ENCODE peak calls at places on chromosomes 16 and 17, in five cellular contexts. E is hepatocyte, Q is ovary, Y is endothelial cell of umbilical vein, F is body of pancreas. D is an unnamed sample.
A peak's percentile ranks its signal among the peaks of the same experiment; 100 is the strongest.

GRCh38 chr17:80807882-80808281 is 183.8 kb upstream of the CHMP6 start:
- DNase-seq in E (no peak), Y (no peak), Q (no peak), F (no peak), D (no peak)

GRCh38 chr17:50806141-50806643 is 29.2 kb upstream of the WFIKKN2 start:
- DNase-seq in E (no peak), F (peak; percentile 61), Y (no peak), Q (peak; percentile 69), D (no peak)

GRCh38 chr17:43020789-43021738 is 1.1 kb downstream of the VAT1 start:
- DNase-seq in F (peak; percentile 64), Y (peak; percentile 72), Q (peak; percentile 83), E (peak; percentile 85), D (peak; percentile 60)

GRCh38 chr16:27108826-27109665 is 42.3 kb downstream of the C16orf82 start:
- DNase-seq in E (no peak), Y (peak; percentile 6), Q (no peak), F (no peak), D (no peak)

GRCh38 chr17:43372273-43372911 is 26.4 kb upstream of the ARL4D start:
- DNase-seq in Q (peak; percentile 76), F (peak; percentile 47), E (peak; percentile 72), Y (no peak), D (peak; percentile 52)

GRCh38 chr17:57939797-57940196 is 15.4 kb downstream of the CUEDC1 start:
- DNase-seq in Q (no peak), E (no peak), F (no peak), Y (no peak), D (no peak)

GRCh38 chr16:30658731-30659506 is 688 bp downstream of the FBRS start:
- DNase-seq in Q (peak; percentile 88), Y (no peak), F (peak; percentile 97), E (peak; percentile 99), D (peak; percentile 80)

GRCh38 chr17:47220531-47220999 is 11.4 kb downstream of the MYL4 start:
- DNase-seq in Q (no peak), F (no peak), E (no peak), Y (no peak), D (no peak)

GRCh38 chr17:82917656-82918345 is 78.0 kb upstream of the ZNF750 start:
- DNase-seq in Y (peak; percentile 21), E (no peak), F (peak; percentile 33), Q (no peak), D (peak; percentile 51)

GRCh38 chr16:14958970-14959369 is 15.9 kb upstream of the PDXDC1 start:
- DNase-seq in F (no peak), Q (no peak), E (no peak), Y (no peak), D (peak; percentile 54)

GRCh38 chr16:74439685-74440084 is 18.4 kb upstream of the CLEC18B start:
- DNase-seq in Q (no peak), Y (no peak), E (no peak), F (no peak), D (no peak)

GRCh38 chr17:1880851-1881630 is 51.2 kb downstream of the RPA1 start:
- DNase-seq in Q (no peak), E (no peak), Y (no peak), F (no peak), D (no peak)

GRCh38 chr17:72502111-72502939 is 381.5 kb downstream of the SOX9 start:
- DNase-seq in Y (no peak), E (peak; percentile 31), Q (no peak), F (peak; percentile 63), D (no peak)

GRCh38 chr16:29306953-29307597 is 99.4 kb downstream of the NPIPB11 start:
- DNase-seq in E (no peak), Y (no peak), F (no peak), Q (peak; percentile 31), D (no peak)

GRCh38 chr17:73731733-73732132 is 87.5 kb upstream of the SDK2 start:
- DNase-seq in F (no peak), E (no peak), Q (no peak), Y (no peak), D (no peak)

GRCh38 chr16:27928542-27928941 is 135.0 kb downstream of the GSG1L start:
- DNase-seq in F (no peak), E (no peak), Q (no peak), Y (no peak), D (no peak)

GRCh38 chr17:35373532-35373983 is at the start of gene SLFN11:
- DNase-seq in Q (peak; percentile 94), E (peak; percentile 59), F (peak; percentile 78), Y (peak; percentile 92), D (no peak)

GRCh38 chr17:54353789-54354525 is 531.2 kb downstream of the KIF2B start:
- DNase-seq in Q (no peak), E (no peak), Y (no peak), F (no peak), D (no peak)

GRCh38 chr16:81003610-81004460 is 2.9 kb downstream of the CMC2 start:
- DNase-seq in Y (no peak), E (no peak), Q (no peak), F (no peak), D (no peak)

GRCh38 chr17:45428050-45428953 is 4.4 kb downstream of the ARHGAP27 start:
- DNase-seq in Y (peak; percentile 65), E (peak; percentile 86), Q (peak; percentile 78), F (peak; percentile 72), D (peak; percentile 78)

GRCh38 chr16:2787406-2787805 is at the start of gene PRSS33:
- DNase-seq in F (no peak), E (no peak), Y (no peak), Q (peak; percentile 13), D (no peak)

GRCh38 chr16:3023415-3023668 is 400 bp downstream of the HCFC1R1 start:
- DNase-seq in Q (no peak), E (peak; percentile 76), F (peak; percentile 68), Y (no peak), D (no peak)

GRCh38 chr16:56038564-56039098 is 152.7 kb upstream of the GNAO1 start:
- DNase-seq in Q (no peak), E (no peak), Y (no peak), F (no peak), D (no peak)

GRCh38 chr17:76000016-76000754 is 470 bp upstream of the CDK3 start:
- DNase-seq in F (peak; percentile 49), E (peak; percentile 64), Q (peak; percentile 70), Y (peak; percentile 40), D (peak; percentile 80)

GRCh38 chr17:32907583-32907982 is 20.4 kb upstream of the TMEM98 start:
- DNase-seq in Q (no peak), E (no peak), F (peak; percentile 5), Y (no peak), D (no peak)

GRCh38 chr17:47694818-47695663 is 1.1 kb downstream of the TBKBP1 start:
- DNase-seq in F (peak; percentile 56), Y (peak; percentile 55), E (peak; percentile 71), Q (peak; percentile 81), D (no peak)

GRCh38 chr16:15538484-15538883 is 104.1 kb downstream of the BMERB1 start:
- DNase-seq in Q (no peak), E (no peak), Y (no peak), F (no peak), D (no peak)

DNA sequence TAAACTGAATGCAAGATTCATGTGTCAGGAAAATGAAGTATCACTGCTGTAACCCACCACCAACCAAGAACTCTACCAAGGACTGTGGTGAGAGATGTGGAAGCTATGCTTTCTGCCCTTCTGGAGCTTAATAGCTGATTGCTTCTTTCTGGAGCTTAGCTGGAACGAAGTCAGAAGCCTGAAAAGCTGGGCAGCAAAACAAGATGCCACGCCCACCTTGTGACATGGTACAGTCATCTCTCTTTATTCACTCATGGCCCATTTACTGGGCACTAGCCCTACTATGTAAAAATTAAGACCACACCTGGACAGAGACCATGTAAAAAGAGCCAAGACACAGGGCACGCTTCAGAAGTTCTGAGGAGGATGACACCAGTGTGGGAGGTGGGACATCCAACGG is 48.1 kb downstream of the TEX2 start:
- DNase-seq in E (no peak), Y (no peak), Q (no peak), F (no peak), D (no peak)
- H3K36me3 ChIP-seq in E (no peaks in the 10 kb centered on the region), Y (peaks cover 5% of the 10 kb centered on the region), Q (no peaks in the 10 kb centered on the region), F (no peaks in the 10 kb centered on the region), D (peaks cover 18% of the 10 kb centered on the region)

GRCh38 chr16:49781401-49781800 is 74.5 kb downstream of the ZNF423 start:
- DNase-seq in F (no peak), Q (no peak), Y (no peak), E (no peak), D (no peak)
- TF ChIP-seq CTCF in F (no peak), Q (no peak), Y (no peak), E (no peak), D (no peak)

GRCh38 chr17:41763327-41763726 is 23.2 kb downstream of the JUP start:
- DNase-seq in Q (no peak), E (no peak), Y (no peak), F (no peak), D (no peak)
- H3K36me3 ChIP-seq in Q (peaks cover 2% of the 10 kb centered on the region), E (peaks cover 10% of the 10 kb centered on the region), Y (peaks cover 59% of the 10 kb centered on the region), F (peaks cover 47% of the 10 kb centered on the region), D (peaks cover 21% of the 10 kb centered on the region)

GRCh38 chr17:78498848-78499247 is 78.3 kb downstream of the DNAH17 start:
- DNase-seq in F (no peak), Y (no peak), E (no peak), Q (no peak), D (no peak)

GRCh38 chr17:78495634-78496033 is 81.6 kb downstream of the DNAH17 start:
- DNase-seq in Y (no peak), Q (no peak), E (no peak), F (no peak), D (no peak)

GRCh38 chr17:78496311-78496710 is 80.9 kb downstream of the DNAH17 start:
- DNase-seq in F (no peak), E (no peak), Y (no peak), Q (no peak), D (no peak)

GRCh38 chr17:78494961-78495330 is 82.2 kb downstream of the DNAH17 start:
- DNase-seq in E (no peak), Q (no peak), F (no peak), Y (no peak), D (no peak)

DNA sequence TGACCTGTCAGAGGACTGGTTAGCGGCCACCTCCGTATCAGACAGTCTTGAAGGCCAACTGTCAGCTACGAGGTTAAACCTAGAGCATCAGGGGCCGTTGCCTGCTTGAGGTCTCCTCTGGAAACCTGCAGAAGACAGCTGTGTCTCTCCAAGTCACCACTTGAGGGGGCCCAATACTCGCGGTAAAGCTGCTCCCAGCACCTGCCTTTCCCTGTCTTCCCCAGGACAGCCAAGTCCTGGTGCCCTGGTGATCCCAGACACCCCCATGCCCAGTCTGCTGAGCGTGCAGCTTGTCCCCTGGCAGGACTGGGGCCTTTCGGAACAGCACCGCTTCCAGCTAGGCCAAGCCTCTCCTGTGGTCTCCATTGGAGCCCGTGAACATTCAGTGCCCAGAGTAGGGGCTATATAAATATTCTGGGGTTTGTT is 80.1 kb downstream of the DNAH17 start:
- DNase-seq in F (peak; percentile 81), Y (peak; percentile 76), E (peak; percentile 88), Q (peak; percentile 71), D (peak; percentile 86)
- TF ChIP-seq CTCF in F (peak; percentile 78), Y (peak; percentile 91), E (peak; percentile 84), Q (peak; percentile 42), D (peak; percentile 92)

GRCh38 chr17:66306413-66306812 is 4.0 kb downstream of the PRKCA start:
- DNase-seq in Y (peak; percentile 20), E (no peak), F (no peak), Q (no peak), D (no peak)

GRCh38 chr17:66310528-66311148 is 8.2 kb downstream of the PRKCA start:
- DNase-seq in Q (no peak), E (no peak), F (no peak), Y (no peak), D (no peak)

GRCh38 chr17:66307257-66307656 is 4.8 kb downstream of the PRKCA start:
- DNase-seq in Y (no peak), Q (no peak), F (no peak), E (no peak), D (no peak)

GRCh38 chr17:66309793-66310192 is 7.4 kb downstream of the PRKCA start:
- DNase-seq in F (no peak), Y (no peak), E (no peak), Q (no peak), D (no peak)

GRCh38 chr17:66308856-66309255 is 6.4 kb downstream of the PRKCA start:
- DNase-seq in F (no peak), Y (no peak), Q (no peak), E (no peak), D (no peak)
- H3K36me3 ChIP-seq in F (no peaks in the 10 kb centered on the region), Y (no peaks in the 10 kb centered on the region), Q (no peaks in the 10 kb centered on the region), E (no peaks in the 10 kb centered on the region), D (no peaks in the 10 kb centered on the region)